ENCODE peak calls at places on chromosomes 7 and 10, in five cellular contexts. R is Calu3, M is A172, J is cardiac fibroblast, X is NCI-H774. N is an unnamed sample.

GRCh38 chr7:106721816-106722785 is 61.1 kb upstream of the CCDC71L start:
- DNase-seq in R (no peak), X (no peak), M (no peak), J (no peak), N (no peak)

GRCh38 chr10:70617798-70618568 is 15.4 kb upstream of the PRF1 start:
- DNase-seq in J (peak; percentile 40), R (no peak), M (peak; percentile 53), X (no peak), N (no peak)

GRCh38 chr7:134454277-134454676 is 4.6 kb downstream of the AKR1B1 start:
- DNase-seq in M (no peak), J (peak; percentile 43), X (no peak), R (no peak), N (no peak)

GRCh38 chr10:68142761-68143160 is 33.5 kb downstream of the MYPN start:
- DNase-seq in X (no peak), M (peak; percentile 46), R (no peak), J (no peak), N (no peak)

GRCh38 chr10:408223-408622 is 273.0 kb downstream of the ZMYND11 start:
- DNase-seq in X (no peak), J (no peak), R (no peak), M (no peak), N (no peak)

GRCh38 chr10:129937351-129937751 is 26.7 kb downstream of the EBF3 start:
- DNase-seq in X (no peak), J (no peak), M (no peak), R (no peak), N (no peak)

GRCh38 chr7:27143022-27143949 is at the start of gene HOXA5:
- DNase-seq in R (no peak), J (peak; percentile 73), X (no peak), M (peak; percentile 91), N (peak; percentile 65)

GRCh38 chr7:50590535-50590934 is 25.3 kb upstream of the DDC start:
- DNase-seq in J (no peak), R (no peak), X (no peak), M (no peak), N (no peak)

GRCh38 chr10:122699796-122700466 is at the start of gene C10orf120:
- DNase-seq in J (no peak), X (no peak), M (no peak), R (no peak), N (no peak)

GRCh38 chr10:124523301-124523871 is 61.8 kb downstream of the LHPP start:
- DNase-seq in R (no peak), M (no peak), J (peak; percentile 19), X (no peak), N (no peak)

GRCh38 chr7:77386165-77386824 is 29.9 kb downstream of the GSAP start:
- DNase-seq in M (no peak), J (peak; percentile 56), R (no peak), X (no peak), N (no peak)

GRCh38 chr7:65907501-65908198 is 34.8 kb downstream of the VKORC1L1 start:
- DNase-seq in M (no peak), J (no peak), R (no peak), X (no peak), N (peak; percentile 22)

GRCh38 chr7:37510043-37510634 is 61.5 kb upstream of the ELMO1 start:
- DNase-seq in J (peak; percentile 11), R (peak; percentile 27), X (no peak), M (no peak), N (no peak)

GRCh38 chr7:2245883-2246679 is 4.1 kb downstream of the NUDT1 start:
- DNase-seq in X (no peak), R (no peak), J (peak; percentile 44), M (no peak), N (peak; percentile 33)

GRCh38 chr10:101123085-101123814 is 7.8 kb upstream of the TLX1 start:
- DNase-seq in X (no peak), M (no peak), J (no peak), R (peak; percentile 6), N (no peak)

GRCh38 chr10:69629897-69630650 is at the start of gene FAM241B:
- DNase-seq in M (peak; percentile 35), J (peak; percentile 20), X (peak; percentile 76), R (peak; percentile 91), N (peak; percentile 86)

GRCh38 chr10:86144301-86144700 is 222.3 kb downstream of the GRID1 start:
- DNase-seq in X (no peak), M (no peak), J (no peak), R (no peak), N (no peak)

GRCh38 chr7:150425670-150426069 is 24.8 kb upstream of the GIMAP8 start:
- DNase-seq in X (no peak), R (no peak), J (no peak), M (no peak), N (no peak)

GRCh38 chr7:158651968-158652555 is 52.5 kb downstream of the NCAPG2 start:
- DNase-seq in R (no peak), M (no peak), J (peak; percentile 64), X (no peak), N (no peak)

GRCh38 chr7:97075928-97076327 is 41.6 kb upstream of the SDHAF3 start:
- DNase-seq in M (no peak), X (no peak), J (no peak), R (peak; percentile 2), N (no peak)

GRCh38 chr7:16397497-16398210 is 23.7 kb downstream of the CRPPA start:
- DNase-seq in X (no peak), J (no peak), M (no peak), R (no peak), N (no peak)

GRCh38 chr10:43427166-43427825 is 9.6 kb upstream of the ZNF487 start:
- DNase-seq in M (no peak), J (no peak), R (no peak), X (no peak), N (no peak)

GRCh38 chr7:136009488-136010079 is 32.4 kb upstream of the MTPN start:
- DNase-seq in M (peak; percentile 27), X (peak; percentile 37), J (peak; percentile 70), R (peak; percentile 17), N (no peak)

GRCh38 chr10:4812952-4813351 is 13.1 kb upstream of the AKR1E2 start:
- DNase-seq in M (peak; percentile 98), R (peak; percentile 21), X (no peak), J (peak; percentile 46), N (no peak)

GRCh38 chr10:31554556-31554955 is 235.5 kb downstream of the ZEB1 start:
- DNase-seq in M (peak; percentile 87), X (no peak), R (no peak), J (peak; percentile 63), N (no peak)

GRCh38 chr7:79610301-79610700 is 156.8 kb upstream of the MAGI2 start:
- DNase-seq in R (no peak), X (no peak), M (no peak), J (peak; percentile 64), N (no peak)

GRCh38 chr10:48251152-48251524 is 23.4 kb downstream of the FRMPD2 start:
- DNase-seq in R (no peak), X (peak; percentile 32), M (no peak), J (peak; percentile 25), N (peak; percentile 40)

GRCh38 chr10:62735464-62736188 is 68.9 kb upstream of the ADO start:
- DNase-seq in J (peak; percentile 69), X (no peak), M (peak; percentile 75), R (no peak), N (no peak)

N was measured in body of pancreas.